ENCODE peak calls at places on chromosomes 4 and X, in six cellular contexts. J, X, U, H, N and W are unnamed samples.

GRCh38 chrX:1205681-1206611 is 6.5 kb downstream of the CRLF2 start:
- DNase-seq in H (peak), N (no peak), J (no peak), X (peak), U (peak), W (no peak)

GRCh38 chrX:72243472-72243871 is 4.6 kb upstream of the ERCC6L start:
- DNase-seq in U (no peak), J (no peak), H (peak), N (no peak), X (no peak), W (no peak)

GRCh38 chr4:43485196-43485595 is 592.7 kb downstream of the GRXCR1 start:
- DNase-seq in J (no peak), U (no peak), H (no peak), N (no peak), X (no peak), W (no peak)

GRCh38 chr4:140012688-140013087 is 141.3 kb downstream of the MAML3 start:
- DNase-seq in H (peak), J (peak), X (peak), N (no peak), U (peak), W (no peak)

GRCh38 chrX:101208152-101208905 is 11.3 kb upstream of the DRP2 start:
- DNase-seq in H (peak), U (no peak), N (no peak), X (no peak), J (no peak), W (no peak)

GRCh38 chrX:45070116-45071007 is 130.3 kb downstream of the DIPK2B start:
- DNase-seq in N (no peak), J (no peak), U (peak), H (peak), X (no peak), W (no peak)

GRCh38 chr4:2412885-2413716 is 5.3 kb downstream of the ZFYVE28 start:
- DNase-seq in U (peak), H (peak), J (peak), N (peak), X (peak), W (no peak)

GRCh38 chr4:3212391-3213100 is 36.4 kb upstream of the MSANTD1 start:
- DNase-seq in X (no peak), H (no peak), N (no peak), J (no peak), U (no peak), W (no peak)

GRCh38 chr4:82848706-82849105 is 42.2 kb downstream of the SEC31A start:
- DNase-seq in H (no peak), J (no peak), N (no peak), U (no peak), X (no peak), W (no peak)

GRCh38 chr4:183532823-183533222 is 28.0 kb downstream of the ING2 start:
- DNase-seq in J (no peak), U (peak), N (no peak), X (no peak), H (peak), W (no peak)

DNA sequence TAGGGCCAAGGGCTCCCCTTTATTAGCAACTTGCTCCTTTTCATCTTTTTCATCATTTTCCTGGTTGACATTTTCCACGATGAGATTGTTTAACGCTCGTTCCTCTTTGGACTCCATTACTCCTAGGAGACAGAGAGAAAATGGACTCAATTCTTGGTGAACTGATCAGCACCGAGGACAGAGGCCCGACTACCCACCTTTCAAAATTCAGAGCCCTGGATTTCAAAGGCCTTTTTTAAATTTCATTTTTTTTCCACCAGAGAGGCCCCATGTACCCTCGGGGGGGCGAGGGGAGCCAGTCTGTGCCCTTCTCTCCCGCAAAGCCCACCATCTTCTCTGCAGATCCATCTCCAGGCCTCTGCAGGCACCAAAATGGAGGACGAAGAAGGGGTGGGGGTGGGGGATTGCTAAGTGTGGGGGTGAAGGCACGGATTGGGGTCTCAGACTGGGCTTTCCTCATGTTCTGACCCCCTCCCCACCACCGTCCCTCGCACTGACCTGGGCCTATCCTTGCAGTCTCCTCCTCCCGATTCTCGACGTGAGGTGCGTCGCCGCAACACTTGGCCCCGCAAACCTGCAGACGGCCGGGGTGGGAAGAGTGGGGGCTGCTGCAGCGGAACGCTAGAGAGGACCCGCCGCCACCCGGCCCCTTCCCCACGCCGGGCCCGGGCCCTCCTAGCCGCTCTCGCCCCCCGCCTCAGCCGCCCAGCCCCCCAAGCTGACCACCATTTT is 764 bp downstream of the BEX2 start:
- DNase-seq in U (peak), X (peak), N (no peak), H (no peak), J (no peak), W (no peak)
- H3K4me3 ChIP-seq in U (peak), X (peak), N (peak), H (peak), J (peak), W (peak)

GRCh38 chrX:57906790-57907189 is 3.5 kb downstream of the ZXDA start:
- DNase-seq in U (no peak), X (no peak), N (no peak), H (peak), J (no peak), W (no peak)
- H3K4me3 ChIP-seq in U (no peak), X (no peak), N (no peak), H (no peak), J (no peak), W (no peak)

DNA sequence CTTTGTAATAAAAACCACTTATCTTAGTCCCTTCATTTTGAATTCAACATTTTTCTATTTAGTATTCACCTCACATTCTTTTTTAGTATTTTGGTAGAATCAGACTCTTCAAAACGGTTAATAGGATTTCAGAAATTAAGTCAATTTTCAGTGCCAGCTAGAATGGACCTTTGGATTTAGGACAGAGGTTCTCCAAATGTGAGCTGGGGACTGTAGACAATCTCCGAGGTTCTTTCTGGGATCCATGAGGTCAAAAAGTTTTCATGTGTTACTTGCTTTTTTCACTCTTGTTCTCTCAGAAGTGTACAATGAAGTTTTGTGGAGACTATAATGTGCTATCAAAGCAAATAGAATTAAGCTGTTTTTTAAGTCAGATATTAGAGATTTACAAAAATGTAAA is 2.3 kb upstream of the UGDH start:
- DNase-seq in U (no peak), X (no peak), H (no peak), J (no peak), N (no peak), W (no peak)
- H3K4me3 ChIP-seq in U (no peak), X (peak), H (no peak), J (no peak), N (no peak), W (no peak)

GRCh38 chr4:138834029-138834428 is 181.6 kb upstream of the NOCT start:
- DNase-seq in U (no peak), N (no peak), J (no peak), H (no peak), X (no peak), W (no peak)

GRCh38 chr4:138828926-138829325 is 186.7 kb upstream of the NOCT start:
- DNase-seq in X (no peak), N (no peak), J (no peak), H (no peak), U (no peak), W (no peak)

GRCh38 chr4:138831943-138832342 is 183.6 kb upstream of the NOCT start:
- DNase-seq in U (no peak), H (no peak), N (no peak), J (no peak), X (no peak), W (no peak)

GRCh38 chr4:138835833-138836521 is 179.6 kb upstream of the NOCT start:
- DNase-seq in U (peak), N (peak), J (no peak), H (peak), X (no peak), W (no peak)

GRCh38 chr4:138832563-138832962 is 183.0 kb upstream of the NOCT start:
- DNase-seq in H (no peak), X (no peak), N (no peak), U (no peak), J (no peak), W (no peak)
- H3K4me3 ChIP-seq in H (no peak), X (no peak), N (no peak), U (no peak), J (no peak), W (no peak)

GRCh38 chr4:97504713-97505112 is 638.6 kb downstream of the STPG2 start:
- DNase-seq in N (no peak), H (no peak), X (no peak), U (no peak), J (no peak), W (no peak)
- H3K4me3 ChIP-seq in N (no peak), H (no peak), X (no peak), U (no peak), J (no peak), W (no peak)

GRCh38 chrX:40646489-40647306 is 663 bp downstream of the CXorf38 start:
- DNase-seq in X (no peak), U (peak), H (peak), J (peak), N (no peak), W (no peak)

GRCh38 chrX:40647307-40648197 is at the start of gene CXorf38:
- DNase-seq in X (peak), U (peak), H (peak), J (peak), N (peak), W (no peak)

GRCh38 chrX:40644175-40644574 is 3.2 kb downstream of the CXorf38 start:
- DNase-seq in U (no peak), H (peak), J (peak), X (no peak), N (no peak), W (no peak)

DNA sequence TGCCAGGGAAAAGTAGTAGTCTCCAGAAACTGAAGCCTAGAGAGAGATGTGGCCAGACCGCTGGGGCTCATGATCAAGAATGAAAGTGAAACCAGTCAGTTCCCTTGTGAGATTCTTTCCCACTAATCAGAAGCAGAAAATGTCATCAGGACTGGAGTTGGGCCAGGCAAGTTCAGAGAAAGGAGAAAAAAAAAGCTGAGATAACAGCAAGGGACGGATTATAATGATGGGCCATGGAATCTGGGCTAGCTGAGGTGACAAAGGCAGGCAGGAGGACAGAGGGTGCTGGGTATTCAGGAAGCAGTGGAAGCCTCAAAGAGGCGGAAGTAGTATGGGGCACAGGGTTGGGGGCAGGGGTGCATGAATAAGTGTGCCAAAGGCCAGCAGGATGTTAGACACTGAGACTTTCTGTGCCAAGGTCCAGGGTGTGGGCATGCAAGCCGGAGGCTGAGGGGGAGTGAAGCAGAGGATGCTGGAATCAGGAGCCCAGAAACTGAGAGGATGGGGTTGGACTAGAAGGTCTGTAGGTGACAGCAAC is 2.5 kb downstream of the CXorf38 start:
- DNase-seq in H (peak), U (peak), J (peak), N (no peak), X (no peak), W (no peak)
- H3K4me3 ChIP-seq in H (peak), U (no peak), J (no peak), N (peak), X (peak), W (peak)

GRCh38 chr4:119233750-119234149 is 21.2 kb downstream of the USP53 start:
- DNase-seq in X (no peak), U (no peak), J (no peak), H (no peak), N (no peak), W (no peak)
- H3K4me3 ChIP-seq in X (no peak), U (no peak), J (no peak), H (no peak), N (no peak), W (no peak)

GRCh38 chr4:102843273-102843672 is 15.9 kb upstream of the UBE2D3 start:
- DNase-seq in U (no peak), N (no peak), H (no peak), J (no peak), X (no peak), W (no peak)
- H3K4me3 ChIP-seq in U (no peak), N (no peak), H (no peak), J (no peak), X (no peak), W (no peak)

GRCh38 chrX:154411981-154412340 is 622 bp downstream of the TAFAZZIN start:
- DNase-seq in X (peak), U (peak), H (no peak), N (no peak), J (peak), W (no peak)
- H3K4me3 ChIP-seq in X (peak), U (peak), H (peak), N (peak), J (peak), W (peak)